ENCODE peak calls at places on chromosomes 12 and 14, in six cellular contexts. One of them, this sample, is unnamed. For H3K4me1, the result is how much of the 10 kb centered on the place peaks cover.

GRCh38 chr12:23004473-23005020 is 379.6 kb downstream of the ETNK1 start:
- DNase-seq in HCT116: no peak
- DNase-seq in stomach: no peak
- DNase-seq in GM12878: no peak
- DNase-seq in vagina: no peak
- DNase-seq in GM23338: no peak
- DNase-seq in this sample: no peak

GRCh38 chr12:52454411-52455201 is 2.7 kb upstream of the KRT6B start:
- DNase-seq in HCT116: peak
- DNase-seq in GM12878: no peak
- DNase-seq in stomach: no peak
- DNase-seq in vagina: no peak
- DNase-seq in GM23338: peak
- DNase-seq in this sample: no peak

GRCh38 chr14:35992816-35993511 is 166.8 kb downstream of the BRMS1L start:
- DNase-seq in HCT116: no peak
- DNase-seq in vagina: no peak
- DNase-seq in GM12878: no peak
- DNase-seq in stomach: no peak
- DNase-seq in GM23338: no peak
- DNase-seq in this sample: no peak

GRCh38 chr12:83827193-83827592 is 1085.4 kb downstream of the SLC6A15 start:
- DNase-seq in vagina: no peak
- DNase-seq in HCT116: no peak
- DNase-seq in GM23338: no peak
- DNase-seq in stomach: no peak
- DNase-seq in GM12878: no peak
- DNase-seq in this sample: no peak

GRCh38 chr14:21385170-21385904 is 1.5 kb upstream of the SUPT16H start:
- DNase-seq in GM12878: no peak
- DNase-seq in vagina: no peak
- DNase-seq in GM23338: no peak
- DNase-seq in HCT116: no peak
- DNase-seq in stomach: no peak
- DNase-seq in this sample: no peak

GRCh38 chr12:51980051-51980808 is 26.5 kb upstream of the TAMALIN start:
- DNase-seq in HCT116: no peak
- DNase-seq in stomach: peak
- DNase-seq in GM12878: no peak
- DNase-seq in vagina: no peak
- DNase-seq in GM23338: peak
- DNase-seq in this sample: peak

GRCh38 chr12:31865023-31865422 is 94.2 kb upstream of the RESF1 start:
- DNase-seq in vagina: no peak
- DNase-seq in GM12878: no peak
- DNase-seq in stomach: no peak
- DNase-seq in HCT116: no peak
- DNase-seq in GM23338: no peak
- DNase-seq in this sample: no peak

GRCh38 chr14:57069702-57070101 is 199.0 kb downstream of the EXOC5 start:
- DNase-seq in GM23338: no peak
- DNase-seq in stomach: no peak
- DNase-seq in HCT116: no peak
- DNase-seq in GM12878: no peak
- DNase-seq in vagina: no peak
- DNase-seq in this sample: no peak

GRCh38 chr14:91387996-91388395 is 29.6 kb downstream of the CCDC88C start:
- DNase-seq in GM23338: no peak
- DNase-seq in GM12878: no peak
- DNase-seq in HCT116: no peak
- DNase-seq in stomach: no peak
- DNase-seq in vagina: no peak
- DNase-seq in this sample: no peak

GRCh38 chr12:72493390-72493789 is 221.2 kb downstream of the TRHDE start:
- DNase-seq in stomach: no peak
- DNase-seq in GM23338: no peak
- DNase-seq in vagina: no peak
- DNase-seq in HCT116: no peak
- DNase-seq in GM12878: no peak
- DNase-seq in this sample: no peak

GRCh38 chr14:53217283-53217994 is 64.3 kb upstream of the DDHD1 start:
- DNase-seq in stomach: peak
- DNase-seq in HCT116: peak
- DNase-seq in vagina: no peak
- DNase-seq in GM12878: peak
- DNase-seq in GM23338: peak
- DNase-seq in this sample: peak

GRCh38 chr14:49907186-49907585 is 14.3 kb downstream of the ARF6 start:
- DNase-seq in stomach: no peak
- DNase-seq in GM12878: no peak
- DNase-seq in vagina: no peak
- DNase-seq in GM23338: no peak
- DNase-seq in HCT116: no peak
- DNase-seq in this sample: no peak

GRCh38 chr12:41213107-41213506 is 25.0 kb downstream of the PDZRN4 start:
- DNase-seq in stomach: no peak
- DNase-seq in GM23338: no peak
- DNase-seq in GM12878: no peak
- DNase-seq in HCT116: no peak
- DNase-seq in vagina: no peak
- DNase-seq in this sample: no peak

GRCh38 chr14:71852201-71852600 is 80.0 kb upstream of the RGS6 start:
- DNase-seq in HCT116: no peak
- DNase-seq in GM23338: no peak
- DNase-seq in stomach: no peak
- DNase-seq in GM12878: no peak
- DNase-seq in vagina: no peak
- DNase-seq in this sample: no peak

GRCh38 chr14:105292810-105293711 is 7.7 kb downstream of the BRF1 start:
- DNase-seq in vagina: no peak
- DNase-seq in GM23338: no peak
- DNase-seq in stomach: no peak
- DNase-seq in HCT116: no peak
- DNase-seq in GM12878: no peak
- DNase-seq in this sample: no peak

GRCh38 chr12:106841471-106842302 is 67.2 kb downstream of the RIC8B start:
- DNase-seq in GM23338: peak
- DNase-seq in GM12878: no peak
- DNase-seq in HCT116: peak
- DNase-seq in vagina: no peak
- DNase-seq in stomach: no peak
- DNase-seq in this sample: no peak

GRCh38 chr12:96170328-96170727 is 23.8 kb upstream of the ELK3 start:
- DNase-seq in stomach: no peak
- DNase-seq in vagina: no peak
- DNase-seq in GM23338: no peak
- DNase-seq in GM12878: no peak
- DNase-seq in HCT116: no peak
- DNase-seq in this sample: peak

GRCh38 chr12:6383572-6384498 is at the start of gene LTBR:
- DNase-seq in GM12878: no peak
- DNase-seq in stomach: peak
- DNase-seq in HCT116: no peak
- DNase-seq in vagina: peak
- DNase-seq in GM23338: peak
- DNase-seq in this sample: peak

GRCh38 chr14:67426983-67427601 is 15.1 kb upstream of the PLEK2 start:
- DNase-seq in GM23338: peak
- DNase-seq in HCT116: peak
- DNase-seq in stomach: peak
- DNase-seq in vagina: no peak
- DNase-seq in GM12878: no peak
- DNase-seq in this sample: peak

GRCh38 chr12:112854344-112854743 is 52.4 kb upstream of the OAS1 start:
- DNase-seq in HCT116: no peak
- DNase-seq in stomach: no peak
- DNase-seq in GM23338: no peak
- DNase-seq in vagina: no peak
- DNase-seq in GM12878: no peak
- DNase-seq in this sample: no peak

GRCh38 chr12:132214906-132215643 is 70.8 kb downstream of the NOC4L start:
- DNase-seq in stomach: no peak
- DNase-seq in GM23338: peak
- DNase-seq in GM12878: no peak
- DNase-seq in HCT116: no peak
- DNase-seq in vagina: no peak
- DNase-seq in this sample: no peak

GRCh38 chr12:132215644-132215989 is 71.4 kb downstream of the NOC4L start:
- DNase-seq in GM23338: no peak
- DNase-seq in GM12878: no peak
- DNase-seq in HCT116: no peak
- DNase-seq in vagina: no peak
- DNase-seq in stomach: no peak
- DNase-seq in this sample: no peak

GRCh38 chr12:132214161-132214476 is 69.9 kb downstream of the NOC4L start:
- DNase-seq in GM23338: no peak
- DNase-seq in stomach: no peak
- DNase-seq in vagina: no peak
- DNase-seq in HCT116: no peak
- DNase-seq in GM12878: no peak
- DNase-seq in this sample: no peak

GRCh38 chr12:132211811-132212210 is 67.6 kb downstream of the NOC4L start:
- DNase-seq in HCT116: no peak
- DNase-seq in GM12878: no peak
- DNase-seq in GM23338: no peak
- DNase-seq in vagina: no peak
- DNase-seq in stomach: no peak
- DNase-seq in this sample: no peak

GRCh38 chr12:132213359-132214160 is 69.3 kb downstream of the NOC4L start:
- DNase-seq in GM23338: no peak
- DNase-seq in GM12878: no peak
- DNase-seq in vagina: no peak
- DNase-seq in HCT116: no peak
- DNase-seq in stomach: no peak
- DNase-seq in this sample: no peak
- H3K4me1 ChIP-seq in GM23338: under half
- H3K4me1 ChIP-seq in GM12878: under half
- H3K4me1 ChIP-seq in vagina: under half
- H3K4me1 ChIP-seq in HCT116: under half
- H3K4me1 ChIP-seq in stomach: under half
- H3K4me1 ChIP-seq in this sample: under half

GRCh38 chr12:77087427-77087826 is 22.1 kb upstream of the E2F7 start:
- DNase-seq in vagina: no peak
- DNase-seq in GM12878: no peak
- DNase-seq in stomach: no peak
- DNase-seq in GM23338: no peak
- DNase-seq in HCT116: no peak
- DNase-seq in this sample: no peak

DNA sequence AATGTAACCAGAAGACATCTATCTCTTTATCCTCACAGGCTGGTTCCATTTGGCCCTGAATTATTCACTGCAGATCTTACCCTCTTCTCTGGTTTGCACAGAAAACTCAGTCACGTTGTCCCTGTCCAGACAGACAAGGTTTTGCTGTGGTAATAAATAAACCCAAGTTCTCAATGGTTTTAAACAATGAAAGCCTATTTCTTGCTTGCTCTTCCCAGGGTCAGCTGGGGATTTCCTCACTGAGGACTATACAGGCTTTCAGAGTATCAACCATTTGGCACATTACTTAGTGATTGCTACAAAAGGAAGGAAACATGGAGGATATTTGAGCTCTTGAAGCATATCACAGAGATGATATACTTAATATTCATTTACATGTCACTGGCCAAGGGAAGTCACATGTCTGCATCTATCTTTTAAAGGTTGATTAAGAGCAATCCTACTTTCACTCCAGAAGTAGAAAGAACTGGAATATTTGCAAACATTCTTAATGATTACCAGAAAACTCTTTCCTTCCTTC is 24.4 kb upstream of the E2F7 start:
- DNase-seq in HCT116: no peak
- DNase-seq in vagina: no peak
- DNase-seq in GM23338: no peak
- DNase-seq in stomach: no peak
- DNase-seq in GM12878: no peak
- DNase-seq in this sample: no peak
- H3K4me3 ChIP-seq in HCT116: no peak
- H3K4me3 ChIP-seq in vagina: no peak
- H3K4me3 ChIP-seq in GM23338: no peak
- H3K4me3 ChIP-seq in stomach: no peak
- H3K4me3 ChIP-seq in GM12878: no peak
- H3K4me3 ChIP-seq in this sample: no peak

DNA sequence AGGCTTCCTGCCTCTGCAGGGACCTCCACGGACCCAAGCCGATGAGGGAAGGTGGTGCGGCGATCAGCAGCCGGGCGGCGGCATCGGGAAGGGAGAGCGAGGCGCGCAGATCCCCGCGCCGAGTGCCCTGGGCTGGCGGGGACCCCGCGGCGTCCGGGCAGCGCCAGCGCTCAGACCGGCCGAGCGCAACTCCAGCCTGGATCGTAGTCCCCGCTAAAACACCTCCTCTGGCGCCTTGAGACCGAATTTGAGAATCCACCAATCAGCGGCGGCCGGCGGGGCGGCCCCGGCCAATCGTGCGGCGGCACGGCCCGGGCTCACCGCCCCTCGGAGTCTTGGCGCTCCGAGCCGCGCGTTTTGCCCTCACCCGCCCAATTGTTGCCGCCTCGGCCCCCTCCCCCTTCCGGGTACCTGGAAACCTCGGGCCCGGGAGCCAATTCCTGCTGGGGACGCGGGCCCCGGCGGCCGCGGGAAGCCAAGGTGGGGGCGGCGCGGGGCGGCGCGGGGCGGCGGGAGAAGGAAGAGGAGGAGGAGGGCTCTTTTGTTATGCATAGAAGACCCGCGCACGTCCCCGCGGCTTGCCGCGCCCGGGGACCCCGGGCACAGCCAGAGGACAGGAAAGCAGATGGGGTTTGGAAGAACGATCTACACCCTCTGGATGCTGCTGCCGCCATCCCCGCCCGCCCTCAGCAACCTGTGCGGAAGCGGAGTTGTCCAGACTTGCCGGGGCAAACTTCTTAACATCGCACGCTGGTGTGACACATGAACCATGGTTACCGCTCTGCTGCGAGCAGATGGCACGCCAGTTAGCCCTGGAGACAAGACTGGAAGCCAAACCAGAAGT is at the start of gene E2F7:
- DNase-seq in GM23338: peak
- DNase-seq in HCT116: peak
- DNase-seq in stomach: peak
- DNase-seq in vagina: peak
- DNase-seq in GM12878: peak
- DNase-seq in this sample: peak
- TF ChIP-seq POLR2AphosphoS5 in GM23338: peak
- TF ChIP-seq POLR2AphosphoS5 in HCT116: peak
- TF ChIP-seq POLR2AphosphoS5 in stomach: peak
- TF ChIP-seq POLR2AphosphoS5 in vagina: no peak
- TF ChIP-seq POLR2AphosphoS5 in GM12878: peak
- TF ChIP-seq POLR2AphosphoS5 in this sample: peak

GRCh38 chr12:114901316-114901715 is 217.3 kb upstream of the TBX3 start:
- DNase-seq in GM23338: no peak
- DNase-seq in vagina: no peak
- DNase-seq in stomach: no peak
- DNase-seq in GM12878: no peak
- DNase-seq in HCT116: no peak
- DNase-seq in this sample: no peak

GRCh38 chr12:114902665-114903393 is 218.9 kb upstream of the TBX3 start:
- DNase-seq in vagina: no peak
- DNase-seq in stomach: no peak
- DNase-seq in GM12878: no peak
- DNase-seq in HCT116: no peak
- DNase-seq in GM23338: no peak
- DNase-seq in this sample: no peak

GRCh38 chr12:114903394-114903748 is 219.4 kb upstream of the TBX3 start:
- DNase-seq in vagina: no peak
- DNase-seq in stomach: no peak
- DNase-seq in HCT116: no peak
- DNase-seq in GM12878: no peak
- DNase-seq in GM23338: no peak
- DNase-seq in this sample: no peak

GRCh38 chr12:114904254-114905003 is 220.5 kb upstream of the TBX3 start:
- DNase-seq in vagina: no peak
- DNase-seq in GM23338: no peak
- DNase-seq in GM12878: no peak
- DNase-seq in stomach: no peak
- DNase-seq in HCT116: peak
- DNase-seq in this sample: no peak
- H3K4me1 ChIP-seq in vagina: under half
- H3K4me1 ChIP-seq in GM23338: under half
- H3K4me1 ChIP-seq in GM12878: under half
- H3K4me1 ChIP-seq in stomach: under half
- H3K4me1 ChIP-seq in HCT116: under half
- H3K4me1 ChIP-seq in this sample: under half